ENCODE peak calls at places on chromosomes 7 and 10, in four cellular contexts. One of them, this sample, is unnamed.

GRCh38 chr10:130254168-130255061 is 118.2 kb downstream of the GLRX3 start:
- DNase-seq in CD8-positive, alpha-beta T cell: no peak
- DNase-seq in nucleus accumbens: no peak
- DNase-seq in AG10803: no peak
- DNase-seq in this sample: no peak

GRCh38 chr7:124810605-124811004 is 45.0 kb upstream of the GPR37 start:
- DNase-seq in CD8-positive, alpha-beta T cell: no peak
- DNase-seq in nucleus accumbens: no peak
- DNase-seq in AG10803: no peak
- DNase-seq in this sample: no peak

GRCh38 chr7:2202361-2202761 is 30.4 kb downstream of the MAD1L1 start:
- DNase-seq in CD8-positive, alpha-beta T cell: no peak
- DNase-seq in nucleus accumbens: no peak
- DNase-seq in AG10803: no peak
- DNase-seq in this sample: no peak

GRCh38 chr10:27223964-27224363 is 16.6 kb downstream of the ACBD5 start:
- DNase-seq in CD8-positive, alpha-beta T cell: peak
- DNase-seq in nucleus accumbens: no peak
- DNase-seq in AG10803: peak
- DNase-seq in this sample: peak

GRCh38 chr7:120931243-120931642 is 19.3 kb upstream of the ING3 start:
- DNase-seq in CD8-positive, alpha-beta T cell: no peak
- DNase-seq in nucleus accumbens: no peak
- DNase-seq in AG10803: no peak
- DNase-seq in this sample: no peak

GRCh38 chr10:29473087-29473356 is 161.7 kb downstream of the SVIL start:
- DNase-seq in CD8-positive, alpha-beta T cell: no peak
- DNase-seq in nucleus accumbens: no peak
- DNase-seq in AG10803: no peak
- DNase-seq in this sample: no peak

GRCh38 chr10:8437896-8438295 is 383.4 kb downstream of the GATA3 start:
- DNase-seq in CD8-positive, alpha-beta T cell: no peak
- DNase-seq in nucleus accumbens: no peak
- DNase-seq in AG10803: no peak
- DNase-seq in this sample: no peak

GRCh38 chr7:110358028-110358427 is 732.9 kb upstream of the LRRN3 start:
- DNase-seq in CD8-positive, alpha-beta T cell: no peak
- DNase-seq in nucleus accumbens: no peak
- DNase-seq in AG10803: no peak
- DNase-seq in this sample: no peak

GRCh38 chr10:96152437-96152836 is 22.3 kb downstream of the ZNF518A start:
- DNase-seq in CD8-positive, alpha-beta T cell: no peak
- DNase-seq in nucleus accumbens: no peak
- DNase-seq in AG10803: no peak
- DNase-seq in this sample: no peak

This sample was measured in endodermal cell.